ENCODE peak calls at places on chromosomes 3 and 15, in four cellular contexts. G is uterus, V is A549, B is ovary. X is an unnamed sample.

GRCh38 chr15:72472907-72473669 is 1.0 kb upstream of the ARIH1 start:
- DNase-seq in G (no peak), B (no peak), V (peak), X (no peak)

GRCh38 chr3:1404270-1404669 is 311.4 kb downstream of the CNTN6 start:
- DNase-seq in G (no peak), V (no peak), B (no peak), X (no peak)

GRCh38 chr15:83062768-83063180 is 4.3 kb downstream of the BTBD1 start:
- DNase-seq in B (no peak), V (no peak), G (no peak), X (no peak)

GRCh38 chr15:90959894-90960293 is 5.2 kb downstream of the RCCD1 start:
- DNase-seq in B (no peak), V (no peak), G (no peak), X (no peak)

GRCh38 chr3:49683162-49683561 is 6.1 kb downstream of the MST1 start:
- DNase-seq in V (no peak), G (no peak), B (no peak), X (no peak)

GRCh38 chr3:50237133-50237651 is 1.2 kb downstream of the GNAI2 start:
- DNase-seq in G (no peak), V (no peak), B (no peak), X (no peak)

GRCh38 chr15:79527821-79528220 is 95.7 kb downstream of the MINAR1 start:
- DNase-seq in B (no peak), V (no peak), G (no peak), X (no peak)

GRCh38 chr3:127454051-127454450 is 136.5 kb downstream of the TPRA1 start:
- DNase-seq in V (no peak), G (peak), B (no peak), X (no peak)

GRCh38 chr3:128307029-128307633 is 153.8 kb downstream of the EEFSEC start:
- DNase-seq in G (no peak), B (no peak), V (no peak), X (no peak)

GRCh38 chr3:157816296-157816695 is 289.9 kb downstream of the SHOX2 start:
- DNase-seq in G (no peak), V (no peak), B (no peak), X (no peak)

GRCh38 chr3:169846458-169847193 is 23.1 kb downstream of the LRRC31 start:
- DNase-seq in B (no peak), G (no peak), V (no peak), X (peak)

GRCh38 chr15:76342382-76343201 is 6.0 kb downstream of the ISL2 start:
- DNase-seq in V (no peak), B (no peak), G (no peak), X (no peak)

GRCh38 chr15:36896949-36897348 is 203.4 kb downstream of the MEIS2 start:
- DNase-seq in V (no peak), B (no peak), G (no peak), X (no peak)

GRCh38 chr3:115245437-115245836 is 98.3 kb upstream of the ZBTB20 start:
- DNase-seq in G (no peak), B (no peak), V (peak), X (peak)

GRCh38 chr3:171982829-171983228 is 56.5 kb upstream of the FNDC3B start:
- DNase-seq in G (no peak), B (no peak), V (no peak), X (no peak)

GRCh38 chr3:181555681-181556080 is 156.0 kb upstream of the SOX2 start:
- DNase-seq in V (no peak), G (no peak), B (no peak), X (no peak)

GRCh38 chr3:38354588-38355344 is 8.2 kb downstream of the XYLB start:
- DNase-seq in G (no peak), V (no peak), B (no peak), X (no peak)

GRCh38 chr15:75130597-75131268 is 70.9 kb upstream of the C15orf39 start:
- DNase-seq in V (no peak), B (no peak), G (no peak), X (no peak)

GRCh38 chr3:72769758-72770540 is 78.3 kb downstream of the SHQ1 start:
- DNase-seq in V (no peak), G (no peak), B (no peak), X (no peak)

DNA sequence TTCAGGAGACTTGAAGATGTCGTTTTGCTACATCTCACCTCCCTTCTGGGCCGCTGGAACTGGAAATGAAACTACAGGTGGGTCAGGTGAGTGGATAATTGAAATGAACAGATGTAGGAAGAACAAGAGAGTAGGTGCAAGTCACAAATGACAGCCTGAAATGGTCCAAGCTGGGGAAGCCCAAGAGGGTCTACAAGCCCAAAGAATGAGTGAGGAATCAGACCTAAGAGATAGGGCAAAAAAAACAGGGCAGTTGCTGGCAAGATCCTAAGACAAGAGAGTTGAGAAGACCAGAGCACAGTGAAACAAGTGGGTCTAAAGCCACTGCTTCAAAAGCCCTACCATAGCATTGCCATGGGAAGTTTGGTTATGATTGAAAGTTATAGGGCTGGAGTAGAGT is 67.4 kb upstream of the SNRK start:
- DNase-seq in B (no peak), V (no peak), G (no peak), X (no peak)
- TF ChIP-seq POLR2A in B (no peak), V (no peak), G (no peak), X (no peak)

DNA sequence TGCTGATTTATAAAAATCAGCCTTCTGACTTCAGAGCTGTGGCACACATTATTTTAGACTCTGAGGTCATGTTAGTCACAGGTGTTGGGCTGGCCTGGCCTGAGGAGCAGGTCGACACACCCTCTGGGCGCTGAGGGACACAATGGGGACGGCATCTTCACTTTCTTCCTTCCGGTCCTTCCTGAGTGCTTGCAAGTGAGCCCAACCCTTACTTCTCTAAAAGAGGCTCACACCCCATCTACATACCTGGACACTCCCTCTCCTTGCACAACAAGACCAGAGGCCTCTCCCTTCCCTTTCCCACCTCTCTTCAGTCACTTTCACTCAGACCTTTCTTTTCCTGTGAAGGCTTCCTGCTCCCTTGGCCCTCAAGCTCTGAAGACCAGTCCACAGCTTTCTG is 85.4 kb downstream of the XXYLT1 start:
- DNase-seq in V (no peak), B (no peak), G (no peak), X (no peak)
- TF ChIP-seq POLR2A in V (no peak), B (no peak), G (no peak), X (no peak)

DNA sequence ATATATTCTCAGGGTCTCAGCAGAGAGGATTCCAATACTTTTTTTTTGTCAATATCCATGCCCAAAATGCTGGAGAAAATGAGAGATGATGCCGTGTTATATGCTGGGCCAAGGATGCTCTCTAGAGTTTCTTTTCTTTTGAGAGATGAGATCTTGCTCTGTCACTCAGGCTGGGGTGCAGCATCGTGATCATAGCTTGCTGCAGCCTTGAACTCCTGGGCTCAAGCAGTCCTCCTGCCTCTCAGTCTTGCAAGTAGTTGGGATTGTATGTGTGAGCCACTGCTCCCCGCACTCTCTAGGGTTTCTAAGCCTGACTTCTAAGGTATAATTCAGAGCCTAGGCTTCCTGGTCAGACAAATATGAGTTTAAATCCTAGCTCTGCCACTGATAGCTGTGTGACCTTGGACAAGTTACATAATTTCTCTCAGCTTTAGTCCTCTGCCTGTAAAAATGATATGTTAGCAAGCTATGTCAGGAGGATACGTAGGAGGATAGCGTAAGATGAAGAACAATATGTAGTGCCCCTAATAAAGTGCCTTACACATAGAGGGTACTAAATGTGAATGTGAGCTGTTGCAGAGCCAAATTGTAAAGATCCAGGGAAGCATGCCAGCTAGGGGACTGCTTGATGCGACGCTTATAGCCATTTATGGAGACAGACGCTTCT is 7.3 kb downstream of the STARD9 start:
- DNase-seq in G (no peak), V (no peak), B (no peak), X (no peak)
- TF ChIP-seq POLR2A in G (no peak), V (no peak), B (no peak), X (no peak)

DNA sequence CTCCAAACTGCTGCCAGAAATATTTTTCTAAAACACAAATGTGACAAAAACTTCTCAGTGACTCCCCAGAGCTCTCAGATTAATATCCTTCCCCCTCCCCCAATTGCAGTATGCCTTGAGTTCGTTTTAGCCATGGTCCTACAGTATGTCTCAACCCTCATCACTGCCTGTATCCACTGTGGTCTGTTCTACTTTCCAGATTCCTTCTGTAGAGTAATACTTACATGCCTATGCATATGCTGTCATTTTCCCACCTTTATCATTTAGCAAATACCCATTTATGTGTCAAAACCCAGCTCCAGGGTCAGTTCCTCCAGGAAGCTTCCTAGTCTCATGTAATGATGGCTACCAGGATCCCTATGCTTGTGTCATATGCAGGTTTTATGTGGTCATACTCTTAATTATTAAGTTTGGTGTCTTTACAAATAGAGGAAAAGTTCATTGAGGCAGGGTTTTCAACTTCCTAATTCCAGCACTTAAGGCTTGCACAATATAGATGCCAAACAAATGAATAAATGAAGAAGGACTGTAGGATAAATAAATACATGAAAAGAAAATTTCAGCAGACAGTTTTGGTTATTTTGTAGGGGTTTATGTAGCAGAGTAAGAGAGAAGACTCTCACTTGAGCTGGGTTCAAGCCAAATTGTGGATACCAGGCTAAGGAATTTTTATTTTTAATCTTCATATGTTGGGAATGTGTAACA is 170.8 kb downstream of the ALCAM start:
- DNase-seq in G (no peak), B (no peak), V (no peak), X (no peak)
- TF ChIP-seq POLR2A in G (no peak), B (no peak), V (no peak), X (no peak)

GRCh38 chr3:125054436-125055164 is 1.2 kb downstream of the HEG1 start:
- DNase-seq in V (peak), B (no peak), G (no peak), X (peak)
- TF ChIP-seq POLR2A in V (no peak), B (peak), G (peak), X (no peak)

GRCh38 chr3:100492059-100492809 is at the start of gene TMEM45A:
- DNase-seq in B (peak), V (peak), G (peak), X (peak)
- TF ChIP-seq POLR2A in B (peak), V (peak), G (peak), X (peak)

DNA sequence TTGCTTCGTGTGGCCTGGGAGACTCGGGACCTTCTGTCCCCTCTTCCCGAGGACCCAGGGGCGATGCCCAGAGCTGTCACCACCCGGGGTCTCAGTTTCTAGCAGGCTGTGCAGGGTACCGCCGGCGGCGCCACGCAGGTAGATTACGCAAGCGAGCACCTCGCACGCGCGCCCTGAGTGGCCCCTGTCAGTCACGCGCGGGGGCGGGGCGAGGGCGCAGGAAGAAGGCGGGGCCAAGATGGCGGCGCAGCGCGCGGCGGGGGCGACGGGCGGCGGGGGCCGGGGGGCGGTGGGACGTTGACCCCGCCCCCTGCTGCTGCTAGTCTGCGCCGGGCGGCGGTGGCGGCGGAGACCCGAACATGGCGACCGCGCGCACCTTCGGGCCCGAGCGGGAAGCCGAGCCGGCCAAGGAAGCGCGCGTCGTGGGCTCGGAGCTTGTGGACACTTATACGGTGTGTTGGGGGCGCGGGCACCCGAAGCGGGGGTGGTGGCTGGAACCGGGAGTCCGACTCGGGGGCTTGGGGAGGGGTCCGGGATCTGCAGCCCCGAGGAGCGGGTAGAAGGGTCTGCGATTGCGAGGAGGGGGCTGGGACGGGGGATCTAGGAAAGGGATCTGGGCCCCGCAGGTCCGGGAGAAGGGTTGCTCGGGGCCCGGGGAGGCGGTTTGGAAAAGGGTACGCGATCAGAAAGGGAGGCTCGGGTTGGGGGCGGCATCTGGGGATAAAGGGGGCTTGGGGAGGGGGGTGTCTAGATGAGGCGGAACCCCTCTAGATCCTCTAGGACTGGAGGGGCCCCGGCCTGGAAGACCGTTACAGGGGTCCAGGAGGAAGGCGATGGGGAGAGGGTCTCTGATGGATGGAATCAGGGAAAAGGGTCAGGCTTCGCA is at the start of gene NISCH:
- DNase-seq in B (peak), V (peak), G (peak), X (peak)
- TF ChIP-seq POLR2A in B (peak), V (peak), G (peak), X (peak)

DNA sequence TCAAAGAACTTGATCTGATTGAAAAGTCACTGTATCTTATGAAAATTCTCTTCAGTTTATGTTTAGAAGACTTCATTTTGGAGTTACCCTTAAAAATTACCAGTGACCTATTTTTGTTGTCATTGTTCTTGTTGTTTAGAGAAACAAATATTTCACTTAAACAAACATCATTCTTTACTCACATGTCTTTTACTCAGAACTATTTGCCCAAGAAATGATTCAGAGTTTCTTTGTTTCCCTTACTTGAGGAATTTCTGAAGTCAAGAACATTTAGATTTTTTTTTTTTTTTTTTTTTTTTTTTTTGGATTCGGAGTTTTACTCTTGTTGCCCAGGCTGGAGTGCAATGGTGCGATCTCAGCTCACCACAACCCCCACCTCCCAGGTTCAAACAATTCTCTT is 259.6 kb upstream of the UBE2E1 start:
- DNase-seq in G (no peak), V (peak), B (no peak), X (no peak)
- TF ChIP-seq POLR2A in G (no peak), V (no peak), B (no peak), X (no peak)

DNA sequence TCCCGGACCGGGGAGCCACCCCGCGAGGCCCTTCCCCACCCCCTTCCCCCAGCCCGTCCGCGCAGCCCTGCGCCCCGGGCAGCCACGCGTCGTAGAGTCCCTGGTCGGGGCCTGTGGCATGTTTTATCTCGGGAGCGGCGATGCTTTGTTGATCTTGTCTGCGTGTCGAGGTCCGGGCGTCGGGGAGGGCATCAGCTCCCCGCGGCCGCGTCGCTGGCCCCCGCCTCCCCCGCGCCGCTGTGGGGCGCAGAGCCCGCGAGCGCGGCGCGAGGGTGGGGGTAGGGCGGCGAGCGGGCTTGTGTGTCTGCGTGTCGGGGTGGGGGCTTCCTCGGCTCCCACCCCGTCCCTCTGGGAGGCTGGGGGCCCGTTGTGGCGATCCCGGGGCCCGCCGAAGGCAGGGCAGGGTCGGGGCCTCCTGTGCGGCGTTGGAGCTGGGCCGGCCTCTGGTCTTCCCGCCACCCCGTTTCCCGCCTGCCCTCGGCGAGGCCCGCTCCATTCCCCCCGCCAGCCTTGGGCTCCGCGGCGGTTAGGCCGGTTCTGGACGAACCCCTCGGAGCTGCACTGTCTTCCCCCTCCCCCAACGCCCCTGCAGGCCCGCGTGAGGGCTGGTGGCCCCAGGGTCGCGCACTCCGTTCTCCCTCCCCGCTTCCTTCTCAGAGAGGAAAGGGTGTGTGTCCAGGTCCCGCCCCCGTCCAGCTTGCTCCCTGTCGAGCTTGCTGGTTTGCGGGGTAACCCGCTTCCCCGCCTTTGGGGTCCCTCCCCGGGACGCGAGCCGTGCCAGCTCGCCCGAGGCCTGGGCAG is 695 bp downstream of the GMPS start:
- DNase-seq in G (peak), V (peak), B (peak), X (peak)
- TF ChIP-seq POLR2A in G (no peak), V (no peak), B (no peak), X (peak)

DNA sequence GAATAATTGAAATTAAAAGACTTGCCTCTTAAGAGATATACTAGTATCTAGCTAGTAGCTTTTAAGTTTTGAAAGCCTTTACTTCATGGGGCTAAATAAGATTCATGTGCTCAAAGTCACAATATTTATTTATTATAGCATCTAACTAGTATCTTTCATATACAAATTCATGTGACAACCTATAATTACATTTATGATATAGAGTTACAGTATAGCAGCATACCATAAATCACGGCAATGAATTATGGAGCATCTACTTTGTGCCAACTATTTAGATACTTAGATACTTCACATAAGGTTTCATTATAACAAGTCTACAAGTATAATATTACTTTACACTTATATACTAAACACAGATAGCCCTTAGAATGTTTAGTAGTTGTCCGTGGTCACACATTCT is 229.4 kb downstream of the TPRG1 start:
- DNase-seq in B (no peak), V (no peak), G (no peak), X (no peak)
- TF ChIP-seq POLR2A in B (no peak), V (no peak), G (no peak), X (no peak)